ENCODE peak calls at places on chromosomes 6 and 20, in seven cellular contexts. F is Jurkat, Clone E6-1; L is fibroblast of the conjunctiva; B is stimulated activated CD4-positive, alpha-beta T cell treated with anti-CD3 and anti-CD28 coated beads, Interleukin-1b, Interleukin-23, amount 100 ng/mL, for 24 hours; R is activated naive CD4-positive, alpha-beta T cell; Y is HCT116; S is T-helper 1 cell. D is an unnamed sample.

GRCh38 chr20:32473231-32474008 is 111.7 kb downstream of the NOL4L start:
- DNase-seq in L (no peak), R (no peak), B (no peak), S (no peak), Y (no peak), F (no peak), D (peak)

GRCh38 chr6:37053683-37054082 is 48.2 kb downstream of the FGD2 start:
- DNase-seq in S (no peak), R (no peak), L (no peak), F (no peak), B (no peak), Y (no peak), D (no peak)

GRCh38 chr20:62742979-62743776 is 34.5 kb downstream of the NTSR1 start:
- DNase-seq in F (no peak), S (no peak), L (no peak), B (no peak), R (no peak), Y (no peak), D (no peak)

GRCh38 chr6:147136057-147136456 is 68.2 kb upstream of the STXBP5 start:
- DNase-seq in F (no peak), B (no peak), Y (no peak), L (no peak), S (no peak), R (no peak), D (no peak)

GRCh38 chr20:25600632-25601031 is 15.3 kb upstream of the NINL start:
- DNase-seq in R (no peak), S (no peak), L (no peak), F (no peak), Y (no peak), B (no peak), D (no peak)

GRCh38 chr6:67634199-67634598 is 1000.9 kb upstream of the ADGRB3 start:
- DNase-seq in Y (no peak), R (no peak), B (no peak), L (no peak), F (no peak), S (no peak), D (no peak)

GRCh38 chr6:166046232-166046631 is 121.4 kb downstream of the TBXT start:
- DNase-seq in S (no peak), Y (no peak), R (no peak), L (peak), B (no peak), F (no peak), D (no peak)

GRCh38 chr6:27096834-27097511 is 150.5 kb upstream of the PRSS16 start:
- DNase-seq in F (no peak), Y (peak), B (peak), L (peak), R (no peak), S (no peak), D (no peak)

D was measured in LoVo.